ENCODE peak calls at places on chromosome 17, in nine cellular contexts. V is cardiac muscle cell; I is left lung; R is transverse colon; L is naive thymus-derived CD4-positive, alpha-beta T cell; G is heart right ventricle; Z is breast epithelium; U is thoracic aorta; T is heart left ventricle. P is an unnamed sample.

GRCh38 chr17:72886622-72887021 is 205.9 kb downstream of the SLC39A11 start:
- DNase-seq in V (no peak), I (no peak), R (no peak), L (no peak), G (no peak), Z (no peak), U (no peak), T (no peak), P (no peak)

GRCh38 chr17:34435182-34435928 is 72.3 kb upstream of the CCL1 start:
- DNase-seq in V (no peak), I (no peak), R (no peak), L (no peak), G (no peak), Z (no peak), U (no peak), T (no peak), P (no peak)

GRCh38 chr17:51846561-51846960 is 312.0 kb downstream of the CA10 start:
- DNase-seq in V (no peak), I (no peak), R (no peak), L (no peak), G (no peak), Z (no peak), U (no peak), T (no peak), P (no peak)

GRCh38 chr17:61450641-61451537 is 1.3 kb upstream of the TBX4 start:
- DNase-seq in V (no peak), I (no peak), R (no peak), L (no peak), G (no peak), Z (no peak), U (no peak), T (no peak), P (peak; percentile 42)

GRCh38 chr17:33469411-33469810 is 176.3 kb upstream of the ASIC2 start:
- DNase-seq in V (no peak), I (no peak), R (no peak), L (no peak), G (no peak), Z (no peak), U (no peak), T (no peak), P (no peak)

GRCh38 chr17:74239169-74239568 is 25.8 kb downstream of the TTYH2 start:
- DNase-seq in V (peak; percentile 86), I (no peak), R (peak; percentile 44), L (no peak), G (peak; percentile 36), Z (no peak), U (peak; percentile 17), T (no peak), P (peak; percentile 68)

GRCh38 chr17:64385187-64386083 is 5.2 kb downstream of the PECAM1 start:
- DNase-seq in V (peak; percentile 83), I (no peak), R (peak; percentile 48), L (no peak), G (peak; percentile 67), Z (no peak), U (peak; percentile 10), T (peak; percentile 49), P (peak; percentile 82)

GRCh38 chr17:27975146-27976011 is 67.1 kb upstream of the NLK start:
- DNase-seq in V (peak; percentile 23), I (no peak), R (no peak), L (no peak), G (no peak), Z (no peak), U (no peak), T (no peak), P (no peak)

GRCh38 chr17:15660077-15660476 is 24.0 kb downstream of the TRIM16 start:
- DNase-seq in V (no peak), I (no peak), R (no peak), L (no peak), G (peak; percentile 50), Z (no peak), U (no peak), T (no peak), P (no peak)

GRCh38 chr17:68909066-68909465 is 46.1 kb downstream of the ABCA8 start:
- DNase-seq in V (peak; percentile 93), I (no peak), R (peak; percentile 20), L (no peak), G (peak; percentile 55), Z (no peak), U (no peak), T (peak; percentile 44), P (peak; percentile 77)

GRCh38 chr17:44970136-44970737 is 2.1 kb upstream of the C1QL1 start:
- DNase-seq in V (peak; percentile 44), I (no peak), R (peak; percentile 39), L (no peak), G (peak; percentile 35), Z (no peak), U (no peak), T (peak; percentile 63), P (no peak)
- H3K27ac ChIP-seq in V (peak overlapping the region; percentile 62), I (no peak overlapping the region), R (peak overlapping the region; percentile 74), L (no peak overlapping the region), G (no peak overlapping the region), Z (no peak overlapping the region), U (no peak overlapping the region), T (peak overlapping the region; percentile 55), P (peak overlapping the region; percentile 78)

DNA sequence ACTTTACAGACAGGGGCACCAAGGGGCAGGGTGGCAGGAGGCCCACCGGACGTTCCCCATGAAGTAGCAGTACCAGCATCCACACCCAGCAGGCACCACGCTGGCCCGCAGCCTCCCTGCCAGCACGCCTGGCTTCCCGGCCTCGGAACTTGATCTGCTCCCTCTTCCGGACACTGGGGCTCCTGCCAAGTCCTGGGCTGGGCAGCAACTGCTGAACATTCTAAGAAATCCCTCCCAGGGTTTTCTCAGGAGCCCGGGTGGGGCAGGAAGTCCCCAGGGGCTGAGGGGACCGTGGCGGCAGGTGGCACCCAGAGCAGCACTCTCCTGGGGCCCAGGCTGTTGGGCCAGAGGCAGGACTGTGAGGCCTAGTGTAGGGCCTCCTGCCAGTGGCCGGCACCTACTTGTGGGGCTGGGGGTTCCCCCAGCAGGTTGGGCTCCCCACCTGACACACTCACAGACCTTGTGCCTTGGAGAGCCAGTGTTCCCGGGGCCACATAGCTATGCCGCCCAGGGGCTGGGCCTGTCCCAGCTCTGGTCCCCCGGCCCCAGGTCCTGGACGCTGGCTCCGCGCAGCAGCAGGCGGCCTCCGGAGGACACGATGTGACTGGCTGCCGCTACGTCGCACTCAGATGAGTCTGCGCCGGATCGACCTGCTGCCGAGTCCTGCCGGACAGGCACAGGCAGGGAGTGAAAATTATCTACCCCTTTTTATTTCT is 86.2 kb upstream of the CBX4 start:
- DNase-seq in V (peak; percentile 63), I (peak; percentile 89), R (peak; percentile 86), L (no peak), G (peak; percentile 51), Z (peak; percentile 80), U (no peak), T (peak; percentile 74), P (no peak)
- H3K4me1 ChIP-seq in V (no peaks in the 10 kb centered on the region), I (peaks cover 10% of the 10 kb centered on the region), R (peaks cover 41% of the 10 kb centered on the region), L (no peaks in the 10 kb centered on the region), G (peaks cover 7% of the 10 kb centered on the region), Z (no peaks in the 10 kb centered on the region), U (peaks cover 16% of the 10 kb centered on the region), T (peaks cover 15% of the 10 kb centered on the region), P (peaks cover 15% of the 10 kb centered on the region)

GRCh38 chr17:38571833-38572274 is 33.9 kb downstream of the SRCIN1 start:
- DNase-seq in V (no peak), I (no peak), R (no peak), L (no peak), G (no peak), Z (no peak), U (no peak), T (no peak), P (no peak)

GRCh38 chr17:38572665-38573365 is 32.9 kb downstream of the SRCIN1 start:
- DNase-seq in V (no peak), I (peak; percentile 82), R (no peak), L (no peak), G (no peak), Z (no peak), U (no peak), T (no peak), P (no peak)

GRCh38 chr17:38569701-38570512 is 35.8 kb downstream of the SRCIN1 start:
- DNase-seq in V (no peak), I (no peak), R (no peak), L (no peak), G (no peak), Z (no peak), U (no peak), T (no peak), P (no peak)

GRCh38 chr17:38574712-38575111 is 31.0 kb downstream of the SRCIN1 start:
- DNase-seq in V (no peak), I (no peak), R (no peak), L (no peak), G (no peak), Z (no peak), U (no peak), T (no peak), P (no peak)

DNA sequence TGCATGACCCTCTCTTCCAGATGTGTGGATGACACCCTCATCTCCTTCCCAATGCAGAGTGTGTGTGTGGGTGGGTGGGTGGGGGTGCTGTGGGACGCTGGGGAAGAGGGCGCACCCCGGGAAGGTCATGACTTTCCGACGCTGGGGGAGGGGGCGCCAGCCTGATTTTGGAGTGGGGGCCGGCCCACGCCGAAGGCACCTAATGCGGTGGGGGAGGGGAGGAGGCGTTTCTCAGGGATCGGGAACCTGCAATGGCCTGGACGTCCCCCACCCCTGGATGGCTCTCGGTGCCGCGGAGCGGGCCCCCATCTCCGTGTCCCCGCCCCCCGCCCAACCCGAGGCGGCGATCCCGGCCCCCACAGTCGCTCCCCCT is 33.5 kb downstream of the SRCIN1 start:
- DNase-seq in V (no peak), I (no peak), R (no peak), L (no peak), G (no peak), Z (no peak), U (no peak), T (no peak), P (no peak)
- H3K4me3 ChIP-seq in V (peak overlapping the region; percentile 57), I (no peak overlapping the region), R (no peak overlapping the region), L (no peak overlapping the region), G (peak overlapping the region; percentile 24), Z (no peak overlapping the region), U (peak overlapping the region; percentile 55), T (peak overlapping the region; percentile 19), P (peak overlapping the region; percentile 47)

DNA sequence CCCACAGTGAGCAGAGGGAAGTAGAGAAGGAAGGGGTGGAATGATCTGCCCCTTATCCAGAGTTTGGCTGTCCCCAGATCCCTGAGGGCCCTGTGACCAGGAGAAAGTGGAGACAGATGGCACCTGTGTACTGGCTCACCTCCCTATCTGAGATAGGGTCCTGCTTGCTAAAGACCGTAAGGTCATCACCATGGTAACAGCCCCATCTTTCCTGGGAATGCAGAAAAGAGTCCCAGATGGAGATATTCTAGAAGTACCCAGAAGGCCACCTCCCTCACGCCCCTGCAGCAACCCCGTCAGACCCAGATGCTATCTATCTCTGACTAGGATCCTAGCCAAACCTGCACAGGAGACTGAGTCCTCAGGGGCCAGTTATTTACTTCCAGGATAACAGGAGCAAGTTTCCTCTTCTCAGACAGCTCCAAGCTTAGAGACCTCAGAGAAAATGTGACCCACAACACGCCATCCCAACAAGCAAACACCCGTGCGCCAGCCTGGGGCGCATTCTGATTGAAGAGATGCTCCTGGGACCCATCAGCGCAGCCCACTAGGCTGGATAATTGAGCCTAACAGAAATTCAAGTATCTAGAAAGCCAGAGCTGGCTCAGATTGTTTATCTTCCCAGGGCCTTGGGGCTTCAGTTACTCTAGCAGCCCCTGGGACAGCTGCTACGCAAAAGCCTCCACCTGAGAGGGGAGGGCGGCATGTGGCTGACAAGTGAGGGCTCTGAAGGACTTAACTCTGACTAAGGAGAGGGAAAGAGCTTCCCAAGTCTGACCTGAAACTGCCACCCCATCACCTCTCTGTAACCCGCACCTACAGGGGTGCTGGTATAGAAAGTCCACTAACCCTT is 1.9 kb downstream of the ORMDL3 start:
- DNase-seq in V (peak; percentile 16), I (no peak), R (no peak), L (peak; percentile 10), G (no peak), Z (no peak), U (no peak), T (no peak), P (no peak)
- H3K27ac ChIP-seq in V (no peak overlapping the region), I (peak overlapping the region; percentile 88), R (peak overlapping the region; percentile 87), L (peak overlapping the region; percentile 87), G (no peak overlapping the region), Z (peak overlapping the region; percentile 93), U (no peak overlapping the region), T (peak overlapping the region; percentile 96), P (no peak overlapping the region)

GRCh38 chr17:57531648-57532486 is 213.2 kb downstream of the CCDC182 start:
- DNase-seq in V (no peak), I (no peak), R (no peak), L (no peak), G (no peak), Z (no peak), U (no peak), T (no peak), P (no peak)
- H3K4me1 ChIP-seq in V (peaks cover 47% of the 10 kb centered on the region), I (peaks cover 4% of the 10 kb centered on the region), R (peaks cover 6% of the 10 kb centered on the region), L (peaks cover 6% of the 10 kb centered on the region), G (peaks cover 16% of the 10 kb centered on the region), Z (no peaks in the 10 kb centered on the region), U (peaks cover 7% of the 10 kb centered on the region), T (peaks cover 45% of the 10 kb centered on the region), P (no peaks in the 10 kb centered on the region)